ENCODE peak calls at places on chromosome 16, in four cellular contexts. W is kidney, L is cardiac muscle cell, A is dorsolateral prefrontal cortex. R is an unnamed sample.

GRCh38 chr16:48162839-48163410 is 7.1 kb upstream of the ABCC12 start:
- DNase-seq in W (no peak), L (no peak), A (no peak), R (no peak)

GRCh38 chr16:90031931-90032663 is 12.8 kb upstream of the DBNDD1 start:
- DNase-seq in W (no peak), L (no peak), A (no peak), R (peak; percentile 63)

GRCh38 chr16:2838928-2839327 is 8.8 kb downstream of the ZG16B start:
- DNase-seq in W (peak; percentile 87), L (peak; percentile 84), A (peak; percentile 76), R (peak; percentile 84)

GRCh38 chr16:21265104-21265825 is 12.8 kb downstream of the CRYM start:
- DNase-seq in W (no peak), L (no peak), A (peak; percentile 35), R (no peak)

GRCh38 chr16:19874816-19875546 is 9.7 kb downstream of the GPRC5B start:
- DNase-seq in W (no peak), L (no peak), A (no peak), R (no peak)

GRCh38 chr16:24700549-24701392 is 28.7 kb upstream of the TNRC6A start:
- DNase-seq in W (peak; percentile 88), L (no peak), A (peak; percentile 60), R (peak; percentile 99)

GRCh38 chr16:31420037-31420436 is 8.1 kb downstream of the COX6A2 start:
- DNase-seq in W (no peak), L (no peak), A (no peak), R (no peak)

GRCh38 chr16:11668590-11669379 is 530 bp downstream of the SNN start:
- DNase-seq in W (peak; percentile 83), L (no peak), A (no peak), R (no peak)

GRCh38 chr16:28117168-28117565 is 53.7 kb upstream of the GSG1L start:
- DNase-seq in W (no peak), L (no peak), A (no peak), R (no peak)

GRCh38 chr16:678209-678857 is 1.9 kb upstream of the STUB1 start:
- DNase-seq in W (no peak), L (no peak), A (no peak), R (no peak)

GRCh38 chr16:82699711-82700495 is 73.1 kb downstream of the CDH13 start:
- DNase-seq in W (no peak), L (no peak), A (peak; percentile 14), R (peak; percentile 92)

GRCh38 chr16:15607700-15608396 is 35.1 kb downstream of the MARF1 start:
- DNase-seq in W (no peak), L (no peak), A (no peak), R (peak; percentile 52)

GRCh38 chr16:52611817-52612673 is 65.1 kb upstream of the TOX3 start:
- DNase-seq in W (no peak), L (no peak), A (no peak), R (no peak)

GRCh38 chr16:11391576-11391975 is 46.3 kb downstream of the RMI2 start:
- DNase-seq in W (peak; percentile 85), L (no peak), A (no peak), R (no peak)

GRCh38 chr16:80751167-80751566 is 53.2 kb downstream of the CDYL2 start:
- DNase-seq in W (no peak), L (no peak), A (no peak), R (peak; percentile 70)

GRCh38 chr16:55821210-55821609 is 11.7 kb downstream of the CES1 start:
- DNase-seq in W (no peak), L (no peak), A (no peak), R (no peak)

GRCh38 chr16:2190659-2191445 is 5.6 kb downstream of the CASKIN1 start:
- DNase-seq in W (no peak), L (no peak), A (peak; percentile 47), R (no peak)

GRCh38 chr16:79082955-79083354 is 517.6 kb downstream of the MAF start:
- DNase-seq in W (no peak), L (no peak), A (no peak), R (no peak)

DNA sequence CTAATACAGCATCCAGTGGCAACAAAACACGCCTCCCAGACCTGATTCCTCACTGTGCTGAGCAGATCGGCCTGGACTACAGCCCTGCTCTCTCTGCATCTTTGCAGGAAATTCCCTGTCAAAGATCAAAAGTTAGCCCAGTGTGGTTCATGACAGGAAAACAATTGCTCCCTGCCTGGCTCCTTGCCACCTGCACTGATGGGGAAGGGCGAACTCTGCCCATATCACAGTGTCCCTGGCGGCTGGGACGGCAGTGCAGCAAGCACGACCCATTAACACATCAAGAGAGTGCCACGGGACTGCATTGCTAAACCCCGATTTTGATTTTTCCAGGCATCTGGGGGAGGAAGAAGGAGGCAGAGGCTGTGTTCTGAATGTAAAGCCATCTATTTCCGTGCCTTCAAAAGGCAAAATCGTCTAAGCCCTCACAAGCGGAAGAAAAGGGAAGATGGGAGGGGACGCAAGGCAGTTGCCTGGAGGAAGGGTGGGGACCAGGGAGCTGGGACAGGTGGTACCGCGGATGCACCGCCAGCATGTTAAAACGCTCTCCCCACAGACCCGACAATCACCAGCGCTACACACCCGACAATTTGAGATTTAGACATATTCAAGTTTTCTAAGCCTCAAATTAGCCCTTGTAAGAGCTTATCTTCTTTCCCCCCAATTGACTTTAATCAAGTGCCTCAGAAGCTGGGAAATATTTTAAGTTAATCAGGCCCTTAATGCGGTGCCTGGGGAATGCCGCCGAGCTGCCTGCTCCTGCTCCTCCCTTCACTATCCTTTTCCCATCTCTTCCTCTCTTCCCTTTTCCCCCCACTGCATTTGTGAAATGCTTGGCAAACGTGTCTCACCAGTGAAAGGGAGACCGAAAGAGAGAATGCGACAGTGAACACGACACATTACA is 238.8 kb upstream of the CDH5 start:
- DNase-seq in W (peak; percentile 82), L (peak; percentile 52), A (peak; percentile 23), R (no peak)
- H3K4me3 ChIP-seq in W (no peak overlapping the region), L (no peak overlapping the region), A (no peak overlapping the region), R (no peak overlapping the region)

GRCh38 chr16:4371481-4372314 is at the start of gene VASN:
- DNase-seq in W (peak; percentile 96), L (peak; percentile 91), A (peak; percentile 71), R (peak; percentile 78)

GRCh38 chr16:4372578-4373355 is 1.1 kb downstream of the VASN start:
- DNase-seq in W (no peak), L (no peak), A (peak; percentile 32), R (peak; percentile 59)

GRCh38 chr16:4372315-4372577 is 598 bp downstream of the VASN start:
- DNase-seq in W (no peak), L (no peak), A (no peak), R (no peak)

GRCh38 chr16:4373909-4374742 is 2.5 kb downstream of the VASN start:
- DNase-seq in W (peak; percentile 96), L (peak; percentile 61), A (peak; percentile 42), R (peak; percentile 92)

GRCh38 chr16:4373356-4373908 is 1.8 kb downstream of the VASN start:
- DNase-seq in W (no peak), L (no peak), A (no peak), R (no peak)
- H3K4me3 ChIP-seq in W (peak overlapping the region; percentile 94), L (peak overlapping the region; percentile 75), A (peak overlapping the region; percentile 75), R (peak overlapping the region; percentile 87)

GRCh38 chr16:50156590-50156989 is 3.5 kb downstream of the TENT4B start:
- DNase-seq in W (no peak), L (no peak), A (no peak), R (no peak)
- H3K4me3 ChIP-seq in W (no peak overlapping the region), L (no peak overlapping the region), A (no peak overlapping the region), R (no peak overlapping the region)

GRCh38 chr16:51155199-51155607 is 4.1 kb upstream of the SALL1 start:
- DNase-seq in W (peak; percentile 79), L (peak; percentile 26), A (no peak), R (no peak)
- H3K4me3 ChIP-seq in W (peak overlapping the region; percentile 87), L (peak overlapping the region; percentile 35), A (peak overlapping the region; percentile 69), R (peak overlapping the region; percentile 15)

GRCh38 chr16:14300631-14301149 is 229.6 kb downstream of the MRTFB start:
- DNase-seq in W (peak; percentile 82), L (peak; percentile 82), A (peak; percentile 70), R (peak; percentile 90)
- H3K4me3 ChIP-seq in W (peak overlapping the region; percentile 71), L (peak overlapping the region; percentile 90), A (peak overlapping the region; percentile 88), R (no peak overlapping the region)

GRCh38 chr16:86670835-86671234 is 92.5 kb downstream of the FOXL1 start:
- DNase-seq in W (no peak), L (no peak), A (no peak), R (no peak)

GRCh38 chr16:86668136-86668535 is 89.8 kb downstream of the FOXL1 start:
- DNase-seq in W (no peak), L (peak; percentile 40), A (no peak), R (peak; percentile 72)

GRCh38 chr16:86671486-86672214 is 93.3 kb downstream of the FOXL1 start:
- DNase-seq in W (no peak), L (no peak), A (no peak), R (no peak)

GRCh38 chr16:86669285-86669805 is 91.0 kb downstream of the FOXL1 start:
- DNase-seq in W (no peak), L (no peak), A (no peak), R (no peak)

GRCh38 chr16:86669937-86670772 is 91.8 kb downstream of the FOXL1 start:
- DNase-seq in W (peak; percentile 83), L (no peak), A (no peak), R (peak; percentile 42)
- H3K4me3 ChIP-seq in W (no peak overlapping the region), L (no peak overlapping the region), A (no peak overlapping the region), R (no peak overlapping the region)

GRCh38 chr16:51154271-51155171 is 3.5 kb upstream of the SALL1 start:
- DNase-seq in W (peak; percentile 89), L (peak; percentile 26), A (no peak), R (no peak)

GRCh38 chr16:51157698-51158097 is 6.6 kb upstream of the SALL1 start:
- DNase-seq in W (no peak), L (no peak), A (no peak), R (no peak)

GRCh38 chr16:51153275-51153991 is 2.4 kb upstream of the SALL1 start:
- DNase-seq in W (no peak), L (peak; percentile 52), A (no peak), R (no peak)

GRCh38 chr16:51156836-51157235 is 5.8 kb upstream of the SALL1 start:
- DNase-seq in W (no peak), L (no peak), A (no peak), R (no peak)

DNA sequence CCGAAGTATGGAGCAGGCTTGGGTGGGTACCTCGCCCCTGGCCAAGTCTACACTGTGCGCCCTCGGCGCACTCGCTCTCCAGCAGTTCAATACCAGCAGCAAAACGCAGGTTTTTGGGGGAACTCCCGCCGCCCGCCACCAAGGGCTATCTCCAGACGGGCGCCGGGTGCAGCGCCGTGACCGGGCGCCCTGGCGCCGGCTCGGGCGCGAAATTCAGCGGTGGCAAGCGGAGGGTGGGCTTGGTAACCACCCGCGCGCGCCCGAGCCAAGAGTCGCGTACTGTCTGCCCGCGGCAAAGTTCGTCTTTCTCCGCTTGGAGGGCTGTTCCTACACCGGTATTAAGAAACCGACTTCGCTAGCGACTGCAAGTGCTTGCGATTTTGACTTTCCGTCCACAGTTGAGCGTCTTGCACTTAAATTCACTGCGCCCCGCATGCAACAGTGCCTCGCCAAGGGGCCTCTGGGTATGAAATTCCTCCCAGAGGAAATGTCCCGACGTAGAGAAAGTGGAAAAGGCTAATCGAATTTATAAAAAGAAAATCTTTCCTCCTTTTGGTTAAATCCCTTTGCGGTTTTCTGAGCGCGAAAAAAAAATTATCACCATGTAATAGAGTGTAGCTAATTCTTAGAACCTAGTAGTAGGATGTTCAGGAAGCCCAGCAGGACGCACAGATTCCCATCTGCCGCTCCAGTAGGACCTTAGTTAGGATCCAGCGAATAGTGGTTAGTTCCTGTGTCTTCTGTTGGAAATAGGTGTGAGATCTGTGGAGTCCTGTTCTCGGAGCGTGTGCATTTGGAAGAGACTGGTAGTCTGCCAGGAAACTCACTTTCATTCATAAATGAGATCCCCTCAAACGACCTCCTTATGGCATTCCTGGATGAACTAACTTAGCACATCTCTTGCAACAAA is 5.1 kb upstream of the SALL1 start:
- DNase-seq in W (no peak), L (peak; percentile 62), A (no peak), R (peak; percentile 16)
- H3K4me3 ChIP-seq in W (peak overlapping the region; percentile 87), L (peak overlapping the region; percentile 35), A (peak overlapping the region; percentile 69), R (no peak overlapping the region)

R was measured in cardiac fibroblast.